ENCODE peak calls at places on chromosome 13, in six cellular contexts. One of them, this sample, is unnamed. For H3K36me3, the result is how much of the 10 kb centered on the place peaks cover.

GRCh38 chr13:76884571-76885202 is 1.5 kb downstream of the KCTD12 start:
- DNase-seq in neural progenitor cell: no peak
- DNase-seq in H1: no peak
- DNase-seq in fibroblast of lung: peak
- DNase-seq in K562: peak
- DNase-seq in IMR-90: peak
- DNase-seq in this sample: no peak

GRCh38 chr13:98529171-98529570 is 47.7 kb downstream of the STK24 start:
- DNase-seq in neural progenitor cell: no peak
- DNase-seq in K562: no peak
- DNase-seq in H1: no peak
- DNase-seq in fibroblast of lung: no peak
- DNase-seq in IMR-90: no peak
- DNase-seq in this sample: no peak

GRCh38 chr13:66405908-66406802 is 824.0 kb downstream of the PCDH9 start:
- DNase-seq in H1: no peak
- DNase-seq in K562: no peak
- DNase-seq in IMR-90: peak
- DNase-seq in fibroblast of lung: peak
- DNase-seq in neural progenitor cell: peak
- DNase-seq in this sample: no peak

GRCh38 chr13:65965496-65965895 is 1264.6 kb downstream of the PCDH9 start:
- DNase-seq in IMR-90: peak
- DNase-seq in neural progenitor cell: no peak
- DNase-seq in K562: no peak
- DNase-seq in fibroblast of lung: peak
- DNase-seq in H1: no peak
- DNase-seq in this sample: no peak

GRCh38 chr13:107866666-107867623 is 348.4 kb downstream of the LIG4 start:
- DNase-seq in neural progenitor cell: peak
- DNase-seq in K562: peak
- DNase-seq in IMR-90: peak
- DNase-seq in H1: peak
- DNase-seq in fibroblast of lung: peak
- DNase-seq in this sample: peak

GRCh38 chr13:31369213-31369612 is 169.4 kb downstream of the B3GLCT start:
- DNase-seq in K562: no peak
- DNase-seq in H1: no peak
- DNase-seq in fibroblast of lung: peak
- DNase-seq in neural progenitor cell: no peak
- DNase-seq in IMR-90: no peak
- DNase-seq in this sample: no peak

GRCh38 chr13:52371736-52372247 is 34.2 kb downstream of the THSD1 start:
- DNase-seq in K562: no peak
- DNase-seq in neural progenitor cell: peak
- DNase-seq in fibroblast of lung: peak
- DNase-seq in IMR-90: peak
- DNase-seq in H1: no peak
- DNase-seq in this sample: no peak

GRCh38 chr13:66657165-66657895 is 572.8 kb downstream of the PCDH9 start:
- DNase-seq in fibroblast of lung: peak
- DNase-seq in IMR-90: peak
- DNase-seq in H1: no peak
- DNase-seq in K562: no peak
- DNase-seq in neural progenitor cell: peak
- DNase-seq in this sample: peak

GRCh38 chr13:19984430-19985218 is 26.1 kb downstream of the ZMYM2 start:
- DNase-seq in H1: no peak
- DNase-seq in neural progenitor cell: peak
- DNase-seq in IMR-90: peak
- DNase-seq in K562: peak
- DNase-seq in fibroblast of lung: peak
- DNase-seq in this sample: peak

GRCh38 chr13:98427331-98427995 is 149.4 kb downstream of the STK24 start:
- DNase-seq in IMR-90: no peak
- DNase-seq in K562: no peak
- DNase-seq in neural progenitor cell: no peak
- DNase-seq in H1: no peak
- DNase-seq in fibroblast of lung: no peak
- DNase-seq in this sample: no peak

GRCh38 chr13:108304170-108305068 is 34.9 kb downstream of the TNFSF13B start:
- DNase-seq in neural progenitor cell: no peak
- DNase-seq in fibroblast of lung: no peak
- DNase-seq in IMR-90: no peak
- DNase-seq in H1: no peak
- DNase-seq in K562: no peak
- DNase-seq in this sample: no peak

GRCh38 chr13:98103531-98103930 is 39.4 kb upstream of the FARP1 start:
- DNase-seq in IMR-90: no peak
- DNase-seq in neural progenitor cell: no peak
- DNase-seq in K562: no peak
- DNase-seq in H1: no peak
- DNase-seq in fibroblast of lung: peak
- DNase-seq in this sample: no peak

GRCh38 chr13:48641404-48641803 is 12.3 kb upstream of the CYSLTR2 start:
- DNase-seq in IMR-90: no peak
- DNase-seq in neural progenitor cell: no peak
- DNase-seq in K562: peak
- DNase-seq in H1: no peak
- DNase-seq in fibroblast of lung: no peak
- DNase-seq in this sample: no peak

GRCh38 chr13:106484755-106485193 is 50.7 kb downstream of the EFNB2 start:
- DNase-seq in IMR-90: peak
- DNase-seq in K562: no peak
- DNase-seq in neural progenitor cell: no peak
- DNase-seq in H1: no peak
- DNase-seq in fibroblast of lung: peak
- DNase-seq in this sample: no peak

GRCh38 chr13:98279473-98280175 is 102.6 kb upstream of the RNF113B start:
- DNase-seq in IMR-90: no peak
- DNase-seq in neural progenitor cell: no peak
- DNase-seq in K562: no peak
- DNase-seq in H1: no peak
- DNase-seq in fibroblast of lung: no peak
- DNase-seq in this sample: no peak

GRCh38 chr13:106028916-106029315 is 506.5 kb downstream of the EFNB2 start:
- DNase-seq in IMR-90: no peak
- DNase-seq in H1: no peak
- DNase-seq in neural progenitor cell: no peak
- DNase-seq in K562: no peak
- DNase-seq in fibroblast of lung: peak
- DNase-seq in this sample: no peak

DNA sequence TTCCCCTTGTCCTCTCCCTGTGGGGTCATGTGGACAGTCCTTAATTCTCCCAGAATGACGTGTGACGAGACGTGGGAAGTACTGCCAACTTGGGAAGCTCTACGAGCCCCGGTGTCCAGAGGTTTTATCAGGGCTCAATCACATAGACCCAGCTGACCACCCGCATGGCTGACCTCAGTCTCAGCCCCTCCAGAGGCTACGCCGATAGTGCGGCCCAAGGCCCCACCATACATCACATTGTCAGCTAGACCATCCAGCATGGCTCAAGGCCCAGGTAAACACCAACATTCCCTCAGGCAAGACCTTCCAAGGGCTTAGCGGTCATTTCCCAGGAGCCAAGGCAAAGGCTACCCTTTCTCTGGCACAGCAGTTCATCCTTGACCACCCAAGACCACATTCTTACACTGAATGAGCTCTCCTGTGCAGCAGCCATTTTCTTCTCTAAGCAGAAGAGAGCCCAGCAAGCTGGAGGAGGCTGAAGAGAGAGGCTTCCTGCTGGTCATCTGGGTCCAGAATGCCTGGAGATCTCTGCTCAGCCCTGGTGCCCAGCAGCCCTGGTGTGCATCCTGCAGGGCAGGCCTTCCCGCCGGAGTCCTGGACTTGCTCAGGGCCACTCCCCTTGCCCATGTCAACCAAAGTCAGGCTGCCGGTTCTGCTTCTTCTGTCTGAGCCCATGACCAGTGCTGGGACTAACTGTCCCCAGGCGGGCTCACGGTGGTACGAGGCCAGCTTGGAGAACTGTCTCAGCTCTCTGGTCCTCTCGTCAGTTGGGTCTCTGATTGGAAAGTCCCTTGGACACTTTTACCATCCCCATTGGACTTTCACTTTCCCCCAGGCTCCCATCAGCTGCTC is 7.9 kb upstream of the F10 start:
- DNase-seq in K562: no peak
- DNase-seq in H1: peak
- DNase-seq in IMR-90: no peak
- DNase-seq in neural progenitor cell: no peak
- DNase-seq in fibroblast of lung: no peak
- DNase-seq in this sample: no peak
- H3K36me3 ChIP-seq in K562: under half
- H3K36me3 ChIP-seq in H1: under half
- H3K36me3 ChIP-seq in IMR-90: under half
- H3K36me3 ChIP-seq in neural progenitor cell: under half
- H3K36me3 ChIP-seq in fibroblast of lung: under half
- H3K36me3 ChIP-seq in this sample: under half

GRCh38 chr13:27482996-27483395 is 32.6 kb upstream of the MTIF3 start:
- DNase-seq in H1: no peak
- DNase-seq in neural progenitor cell: no peak
- DNase-seq in fibroblast of lung: no peak
- DNase-seq in K562: no peak
- DNase-seq in IMR-90: no peak
- DNase-seq in this sample: no peak
- H2AFZ ChIP-seq in H1: no peak
- H2AFZ ChIP-seq in neural progenitor cell: no peak
- H2AFZ ChIP-seq in fibroblast of lung: no peak
- H2AFZ ChIP-seq in K562: no peak
- H2AFZ ChIP-seq in IMR-90: no peak
- H2AFZ ChIP-seq in this sample: no peak

GRCh38 chr13:113611996-113612395 is 27.4 kb downstream of the TFDP1 start:
- DNase-seq in IMR-90: no peak
- DNase-seq in fibroblast of lung: no peak
- DNase-seq in K562: no peak
- DNase-seq in H1: no peak
- DNase-seq in neural progenitor cell: no peak
- DNase-seq in this sample: no peak
- H3K36me3 ChIP-seq in IMR-90: under half
- H3K36me3 ChIP-seq in fibroblast of lung: under half
- H3K36me3 ChIP-seq in K562: half or more
- H3K36me3 ChIP-seq in H1: under half
- H3K36me3 ChIP-seq in neural progenitor cell: under half
- H3K36me3 ChIP-seq in this sample: under half

GRCh38 chr13:51364404-51365008 is 25.0 kb downstream of the SERPINE3 start:
- DNase-seq in H1: no peak
- DNase-seq in K562: no peak
- DNase-seq in IMR-90: peak
- DNase-seq in neural progenitor cell: no peak
- DNase-seq in fibroblast of lung: peak
- DNase-seq in this sample: no peak
- H2AFZ ChIP-seq in H1: no peak
- H2AFZ ChIP-seq in K562: no peak
- H2AFZ ChIP-seq in IMR-90: no peak
- H2AFZ ChIP-seq in neural progenitor cell: no peak
- H2AFZ ChIP-seq in fibroblast of lung: no peak
- H2AFZ ChIP-seq in this sample: no peak

DNA sequence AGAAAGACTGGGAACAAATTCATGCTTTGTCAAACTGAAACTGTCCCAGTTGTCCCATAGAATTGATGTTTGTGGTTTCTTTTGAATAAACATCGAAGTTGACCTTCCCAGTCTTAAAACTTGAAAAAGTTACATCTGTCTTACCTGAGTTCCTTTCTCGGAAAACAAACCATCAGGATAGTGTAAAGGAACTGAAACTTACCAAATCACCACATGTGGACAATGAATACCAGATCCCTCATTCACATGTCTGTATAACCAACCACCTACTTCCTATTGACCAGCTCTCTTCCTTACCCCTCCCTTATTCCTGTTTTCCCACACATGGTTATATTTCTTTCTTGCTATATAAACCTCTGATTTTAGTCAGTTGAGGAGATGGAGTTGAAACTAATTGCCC is 791.7 kb upstream of the PCDH20 start:
- DNase-seq in IMR-90: no peak
- DNase-seq in fibroblast of lung: no peak
- DNase-seq in K562: no peak
- DNase-seq in neural progenitor cell: no peak
- DNase-seq in H1: no peak
- DNase-seq in this sample: no peak
- H3K36me3 ChIP-seq in IMR-90: under half
- H3K36me3 ChIP-seq in fibroblast of lung: under half
- H3K36me3 ChIP-seq in K562: under half
- H3K36me3 ChIP-seq in neural progenitor cell: under half
- H3K36me3 ChIP-seq in H1: under half
- H3K36me3 ChIP-seq in this sample: under half

GRCh38 chr13:28564030-28564429 is 69.1 kb upstream of the FLT1 start:
- DNase-seq in IMR-90: no peak
- DNase-seq in neural progenitor cell: no peak
- DNase-seq in fibroblast of lung: no peak
- DNase-seq in K562: no peak
- DNase-seq in H1: no peak
- DNase-seq in this sample: no peak

GRCh38 chr13:28566283-28566682 is 71.4 kb upstream of the FLT1 start:
- DNase-seq in IMR-90: no peak
- DNase-seq in fibroblast of lung: no peak
- DNase-seq in H1: no peak
- DNase-seq in neural progenitor cell: no peak
- DNase-seq in K562: no peak
- DNase-seq in this sample: no peak

GRCh38 chr13:28566891-28567290 is 72.0 kb upstream of the FLT1 start:
- DNase-seq in H1: no peak
- DNase-seq in neural progenitor cell: no peak
- DNase-seq in fibroblast of lung: no peak
- DNase-seq in IMR-90: no peak
- DNase-seq in K562: no peak
- DNase-seq in this sample: no peak

GRCh38 chr13:28569886-28570285 is 75.0 kb upstream of the FLT1 start:
- DNase-seq in K562: no peak
- DNase-seq in H1: no peak
- DNase-seq in neural progenitor cell: no peak
- DNase-seq in fibroblast of lung: no peak
- DNase-seq in IMR-90: no peak
- DNase-seq in this sample: no peak

GRCh38 chr13:28568286-28568685 is 73.4 kb upstream of the FLT1 start:
- DNase-seq in neural progenitor cell: no peak
- DNase-seq in fibroblast of lung: peak
- DNase-seq in K562: peak
- DNase-seq in IMR-90: peak
- DNase-seq in H1: no peak
- DNase-seq in this sample: no peak
- H2AFZ ChIP-seq in neural progenitor cell: no peak
- H2AFZ ChIP-seq in fibroblast of lung: no peak
- H2AFZ ChIP-seq in K562: peak
- H2AFZ ChIP-seq in IMR-90: peak
- H2AFZ ChIP-seq in H1: no peak
- H2AFZ ChIP-seq in this sample: no peak

DNA sequence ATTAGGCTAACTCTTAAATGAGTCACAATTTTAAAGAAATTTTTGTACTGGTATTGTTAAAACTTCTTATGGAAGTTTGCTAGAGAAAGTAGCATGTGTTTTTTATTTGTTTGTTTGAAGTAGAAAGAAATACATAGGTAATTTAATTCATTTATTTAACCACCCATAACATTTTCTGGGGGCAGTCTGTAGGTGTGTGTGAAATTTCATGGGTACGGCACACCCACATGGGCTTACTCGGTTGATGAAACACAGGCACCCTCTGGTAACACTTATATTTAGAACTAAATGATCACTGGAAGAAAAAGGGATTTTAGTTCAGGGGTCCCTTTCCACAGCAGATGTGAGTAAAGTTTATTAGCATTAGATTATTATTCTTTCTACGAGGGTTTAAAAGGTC is 88.1 kb downstream of the DGKH start:
- DNase-seq in fibroblast of lung: no peak
- DNase-seq in IMR-90: no peak
- DNase-seq in H1: no peak
- DNase-seq in neural progenitor cell: no peak
- DNase-seq in K562: no peak
- DNase-seq in this sample: no peak
- H3K36me3 ChIP-seq in fibroblast of lung: under half
- H3K36me3 ChIP-seq in IMR-90: under half
- H3K36me3 ChIP-seq in H1: under half
- H3K36me3 ChIP-seq in neural progenitor cell: under half
- H3K36me3 ChIP-seq in K562: under half
- H3K36me3 ChIP-seq in this sample: under half